ENCODE peak calls at places on chromosomes 7 and 10, in nine cellular contexts. One of them, this sample, is unnamed.

GRCh38 chr7:44048031-44048795 is 3.7 kb downstream of the DBNL start:
- DNase-seq in endothelial cell: no peak
- DNase-seq in psoas muscle: no peak
- DNase-seq in posterior vena cava: peak
- DNase-seq in fibroblast of the aortic adventitia: no peak
- DNase-seq in activated naive CD4-positive, alpha-beta T cell treated with anti-CD3 and anti-CD28 coated beads, Interleukin-2, amount 50 U/mL, for 72 hours: no peak
- DNase-seq in GM13977: no peak
- DNase-seq in neuronal stem cell: no peak
- DNase-seq in stromal cell of bone marrow: no peak
- DNase-seq in this sample: no peak

GRCh38 chr7:151254851-151255250 is 6.4 kb upstream of the SMARCD3 start:
- DNase-seq in endothelial cell: no peak
- DNase-seq in psoas muscle: no peak
- DNase-seq in posterior vena cava: no peak
- DNase-seq in fibroblast of the aortic adventitia: no peak
- DNase-seq in activated naive CD4-positive, alpha-beta T cell treated with anti-CD3 and anti-CD28 coated beads, Interleukin-2, amount 50 U/mL, for 72 hours: no peak
- DNase-seq in GM13977: no peak
- DNase-seq in neuronal stem cell: no peak
- DNase-seq in stromal cell of bone marrow: no peak
- DNase-seq in this sample: no peak

GRCh38 chr7:101862280-101863220 is 45.1 kb downstream of the CUX1 start:
- DNase-seq in endothelial cell: no peak
- DNase-seq in psoas muscle: peak
- DNase-seq in posterior vena cava: no peak
- DNase-seq in fibroblast of the aortic adventitia: no peak
- DNase-seq in activated naive CD4-positive, alpha-beta T cell treated with anti-CD3 and anti-CD28 coated beads, Interleukin-2, amount 50 U/mL, for 72 hours: no peak
- DNase-seq in GM13977: no peak
- DNase-seq in neuronal stem cell: no peak
- DNase-seq in stromal cell of bone marrow: no peak
- DNase-seq in this sample: no peak

GRCh38 chr7:18890134-18890533 is 227.3 kb downstream of the TWIST1 start:
- DNase-seq in endothelial cell: no peak
- DNase-seq in psoas muscle: no peak
- DNase-seq in posterior vena cava: no peak
- DNase-seq in fibroblast of the aortic adventitia: peak
- DNase-seq in activated naive CD4-positive, alpha-beta T cell treated with anti-CD3 and anti-CD28 coated beads, Interleukin-2, amount 50 U/mL, for 72 hours: no peak
- DNase-seq in GM13977: no peak
- DNase-seq in neuronal stem cell: no peak
- DNase-seq in stromal cell of bone marrow: peak
- DNase-seq in this sample: no peak

GRCh38 chr10:20105931-20106330 is 289.7 kb downstream of the PLXDC2 start:
- DNase-seq in endothelial cell: no peak
- DNase-seq in psoas muscle: no peak
- DNase-seq in posterior vena cava: no peak
- DNase-seq in fibroblast of the aortic adventitia: peak
- DNase-seq in activated naive CD4-positive, alpha-beta T cell treated with anti-CD3 and anti-CD28 coated beads, Interleukin-2, amount 50 U/mL, for 72 hours: no peak
- DNase-seq in GM13977: no peak
- DNase-seq in neuronal stem cell: no peak
- DNase-seq in stromal cell of bone marrow: no peak
- DNase-seq in this sample: no peak

GRCh38 chr7:142002179-142002578 is 6.5 kb downstream of the MGAM start:
- DNase-seq in endothelial cell: no peak
- DNase-seq in psoas muscle: no peak
- DNase-seq in posterior vena cava: no peak
- DNase-seq in fibroblast of the aortic adventitia: peak
- DNase-seq in activated naive CD4-positive, alpha-beta T cell treated with anti-CD3 and anti-CD28 coated beads, Interleukin-2, amount 50 U/mL, for 72 hours: no peak
- DNase-seq in GM13977: no peak
- DNase-seq in neuronal stem cell: no peak
- DNase-seq in stromal cell of bone marrow: no peak
- DNase-seq in this sample: no peak

GRCh38 chr10:128068398-128069285 is 57.6 kb downstream of the MKI67 start:
- DNase-seq in endothelial cell: no peak
- DNase-seq in psoas muscle: no peak
- DNase-seq in posterior vena cava: no peak
- DNase-seq in fibroblast of the aortic adventitia: no peak
- DNase-seq in activated naive CD4-positive, alpha-beta T cell treated with anti-CD3 and anti-CD28 coated beads, Interleukin-2, amount 50 U/mL, for 72 hours: no peak
- DNase-seq in GM13977: no peak
- DNase-seq in neuronal stem cell: no peak
- DNase-seq in stromal cell of bone marrow: no peak
- DNase-seq in this sample: peak

GRCh38 chr7:55246181-55246580 is 119.0 kb upstream of the LANCL2 start:
- DNase-seq in endothelial cell: no peak
- DNase-seq in psoas muscle: no peak
- DNase-seq in posterior vena cava: no peak
- DNase-seq in fibroblast of the aortic adventitia: peak
- DNase-seq in activated naive CD4-positive, alpha-beta T cell treated with anti-CD3 and anti-CD28 coated beads, Interleukin-2, amount 50 U/mL, for 72 hours: no peak
- DNase-seq in GM13977: no peak
- DNase-seq in neuronal stem cell: no peak
- DNase-seq in stromal cell of bone marrow: no peak
- DNase-seq in this sample: no peak

GRCh38 chr7:116195451-116195850 is 14.9 kb upstream of the TES start:
- DNase-seq in endothelial cell: no peak
- DNase-seq in psoas muscle: no peak
- DNase-seq in posterior vena cava: no peak
- DNase-seq in fibroblast of the aortic adventitia: peak
- DNase-seq in activated naive CD4-positive, alpha-beta T cell treated with anti-CD3 and anti-CD28 coated beads, Interleukin-2, amount 50 U/mL, for 72 hours: no peak
- DNase-seq in GM13977: no peak
- DNase-seq in neuronal stem cell: no peak
- DNase-seq in stromal cell of bone marrow: no peak
- DNase-seq in this sample: no peak

GRCh38 chr7:138935438-138936079 is 45.6 kb downstream of the KIAA1549 start:
- DNase-seq in endothelial cell: no peak
- DNase-seq in psoas muscle: peak
- DNase-seq in posterior vena cava: no peak
- DNase-seq in fibroblast of the aortic adventitia: peak
- DNase-seq in activated naive CD4-positive, alpha-beta T cell treated with anti-CD3 and anti-CD28 coated beads, Interleukin-2, amount 50 U/mL, for 72 hours: no peak
- DNase-seq in GM13977: no peak
- DNase-seq in neuronal stem cell: no peak
- DNase-seq in stromal cell of bone marrow: peak
- DNase-seq in this sample: no peak

GRCh38 chr7:104106106-104106505 is 101.7 kb downstream of the ORC5 start:
- DNase-seq in endothelial cell: no peak
- DNase-seq in psoas muscle: no peak
- DNase-seq in posterior vena cava: no peak
- DNase-seq in fibroblast of the aortic adventitia: peak
- DNase-seq in activated naive CD4-positive, alpha-beta T cell treated with anti-CD3 and anti-CD28 coated beads, Interleukin-2, amount 50 U/mL, for 72 hours: no peak
- DNase-seq in GM13977: no peak
- DNase-seq in neuronal stem cell: no peak
- DNase-seq in stromal cell of bone marrow: peak
- DNase-seq in this sample: no peak

GRCh38 chr7:100169147-100169850 is 882 bp upstream of the GAL3ST4 start:
- DNase-seq in endothelial cell: no peak
- DNase-seq in psoas muscle: no peak
- DNase-seq in posterior vena cava: peak
- DNase-seq in fibroblast of the aortic adventitia: no peak
- DNase-seq in activated naive CD4-positive, alpha-beta T cell treated with anti-CD3 and anti-CD28 coated beads, Interleukin-2, amount 50 U/mL, for 72 hours: peak
- DNase-seq in GM13977: peak
- DNase-seq in neuronal stem cell: no peak
- DNase-seq in stromal cell of bone marrow: no peak
- DNase-seq in this sample: no peak

GRCh38 chr7:141534757-141535737 is 16.2 kb upstream of the AGK start:
- DNase-seq in endothelial cell: no peak
- DNase-seq in psoas muscle: no peak
- DNase-seq in posterior vena cava: no peak
- DNase-seq in fibroblast of the aortic adventitia: no peak
- DNase-seq in activated naive CD4-positive, alpha-beta T cell treated with anti-CD3 and anti-CD28 coated beads, Interleukin-2, amount 50 U/mL, for 72 hours: no peak
- DNase-seq in GM13977: no peak
- DNase-seq in neuronal stem cell: no peak
- DNase-seq in stromal cell of bone marrow: no peak
- DNase-seq in this sample: no peak

GRCh38 chr7:158355456-158356065 is 232.1 kb downstream of the PTPRN2 start:
- DNase-seq in endothelial cell: no peak
- DNase-seq in psoas muscle: no peak
- DNase-seq in posterior vena cava: peak
- DNase-seq in fibroblast of the aortic adventitia: no peak
- DNase-seq in activated naive CD4-positive, alpha-beta T cell treated with anti-CD3 and anti-CD28 coated beads, Interleukin-2, amount 50 U/mL, for 72 hours: no peak
- DNase-seq in GM13977: no peak
- DNase-seq in neuronal stem cell: no peak
- DNase-seq in stromal cell of bone marrow: no peak
- DNase-seq in this sample: no peak

GRCh38 chr10:121405953-121406352 is 192.3 kb downstream of the FGFR2 start:
- DNase-seq in endothelial cell: no peak
- DNase-seq in psoas muscle: no peak
- DNase-seq in posterior vena cava: no peak
- DNase-seq in fibroblast of the aortic adventitia: no peak
- DNase-seq in activated naive CD4-positive, alpha-beta T cell treated with anti-CD3 and anti-CD28 coated beads, Interleukin-2, amount 50 U/mL, for 72 hours: no peak
- DNase-seq in GM13977: no peak
- DNase-seq in neuronal stem cell: no peak
- DNase-seq in stromal cell of bone marrow: no peak
- DNase-seq in this sample: no peak

GRCh38 chr10:92124524-92125168 is 166.2 kb downstream of the CPEB3 start:
- DNase-seq in endothelial cell: no peak
- DNase-seq in psoas muscle: no peak
- DNase-seq in posterior vena cava: no peak
- DNase-seq in fibroblast of the aortic adventitia: peak
- DNase-seq in activated naive CD4-positive, alpha-beta T cell treated with anti-CD3 and anti-CD28 coated beads, Interleukin-2, amount 50 U/mL, for 72 hours: no peak
- DNase-seq in GM13977: no peak
- DNase-seq in neuronal stem cell: no peak
- DNase-seq in stromal cell of bone marrow: peak
- DNase-seq in this sample: peak

GRCh38 chr7:18993933-18994668 is 123.3 kb downstream of the TWIST1 start:
- DNase-seq in endothelial cell: no peak
- DNase-seq in psoas muscle: no peak
- DNase-seq in posterior vena cava: no peak
- DNase-seq in fibroblast of the aortic adventitia: no peak
- DNase-seq in activated naive CD4-positive, alpha-beta T cell treated with anti-CD3 and anti-CD28 coated beads, Interleukin-2, amount 50 U/mL, for 72 hours: no peak
- DNase-seq in GM13977: no peak
- DNase-seq in neuronal stem cell: no peak
- DNase-seq in stromal cell of bone marrow: no peak
- DNase-seq in this sample: no peak

GRCh38 chr10:71269301-71270288 is 49.5 kb upstream of the SLC29A3 start:
- DNase-seq in endothelial cell: no peak
- DNase-seq in psoas muscle: no peak
- DNase-seq in posterior vena cava: no peak
- DNase-seq in fibroblast of the aortic adventitia: peak
- DNase-seq in activated naive CD4-positive, alpha-beta T cell treated with anti-CD3 and anti-CD28 coated beads, Interleukin-2, amount 50 U/mL, for 72 hours: no peak
- DNase-seq in GM13977: no peak
- DNase-seq in neuronal stem cell: peak
- DNase-seq in stromal cell of bone marrow: no peak
- DNase-seq in this sample: no peak

GRCh38 chr10:120824864-120825263 is 26.3 kb upstream of the WDR11 start:
- DNase-seq in endothelial cell: peak
- DNase-seq in psoas muscle: no peak
- DNase-seq in posterior vena cava: no peak
- DNase-seq in fibroblast of the aortic adventitia: no peak
- DNase-seq in activated naive CD4-positive, alpha-beta T cell treated with anti-CD3 and anti-CD28 coated beads, Interleukin-2, amount 50 U/mL, for 72 hours: peak
- DNase-seq in GM13977: peak
- DNase-seq in neuronal stem cell: peak
- DNase-seq in stromal cell of bone marrow: peak
- DNase-seq in this sample: peak

GRCh38 chr10:22737587-22737986 is 23.2 kb upstream of the PIP4K2A start:
- DNase-seq in endothelial cell: no peak
- DNase-seq in psoas muscle: peak
- DNase-seq in posterior vena cava: no peak
- DNase-seq in fibroblast of the aortic adventitia: peak
- DNase-seq in activated naive CD4-positive, alpha-beta T cell treated with anti-CD3 and anti-CD28 coated beads, Interleukin-2, amount 50 U/mL, for 72 hours: no peak
- DNase-seq in GM13977: no peak
- DNase-seq in neuronal stem cell: no peak
- DNase-seq in stromal cell of bone marrow: peak
- DNase-seq in this sample: no peak

GRCh38 chr10:129448539-129448938 is 18.5 kb upstream of the MGMT start:
- DNase-seq in endothelial cell: no peak
- DNase-seq in psoas muscle: no peak
- DNase-seq in posterior vena cava: no peak
- DNase-seq in fibroblast of the aortic adventitia: no peak
- DNase-seq in activated naive CD4-positive, alpha-beta T cell treated with anti-CD3 and anti-CD28 coated beads, Interleukin-2, amount 50 U/mL, for 72 hours: no peak
- DNase-seq in GM13977: no peak
- DNase-seq in neuronal stem cell: no peak
- DNase-seq in stromal cell of bone marrow: no peak
- DNase-seq in this sample: no peak

GRCh38 chr10:124522903-124523260 is 61.3 kb downstream of the LHPP start:
- DNase-seq in endothelial cell: no peak
- DNase-seq in psoas muscle: no peak
- DNase-seq in posterior vena cava: no peak
- DNase-seq in fibroblast of the aortic adventitia: no peak
- DNase-seq in activated naive CD4-positive, alpha-beta T cell treated with anti-CD3 and anti-CD28 coated beads, Interleukin-2, amount 50 U/mL, for 72 hours: no peak
- DNase-seq in GM13977: no peak
- DNase-seq in neuronal stem cell: no peak
- DNase-seq in stromal cell of bone marrow: no peak
- DNase-seq in this sample: peak

GRCh38 chr7:148697256-148697841 is 1.4 kb upstream of the CUL1 start:
- DNase-seq in endothelial cell: no peak
- DNase-seq in psoas muscle: peak
- DNase-seq in posterior vena cava: no peak
- DNase-seq in fibroblast of the aortic adventitia: peak
- DNase-seq in activated naive CD4-positive, alpha-beta T cell treated with anti-CD3 and anti-CD28 coated beads, Interleukin-2, amount 50 U/mL, for 72 hours: peak
- DNase-seq in GM13977: no peak
- DNase-seq in neuronal stem cell: no peak
- DNase-seq in stromal cell of bone marrow: no peak
- DNase-seq in this sample: no peak

GRCh38 chr10:80272793-80273522 is 16.5 kb downstream of the MAT1A start:
- DNase-seq in endothelial cell: no peak
- DNase-seq in psoas muscle: no peak
- DNase-seq in posterior vena cava: no peak
- DNase-seq in fibroblast of the aortic adventitia: peak
- DNase-seq in activated naive CD4-positive, alpha-beta T cell treated with anti-CD3 and anti-CD28 coated beads, Interleukin-2, amount 50 U/mL, for 72 hours: no peak
- DNase-seq in GM13977: no peak
- DNase-seq in neuronal stem cell: no peak
- DNase-seq in stromal cell of bone marrow: no peak
- DNase-seq in this sample: peak

GRCh38 chr10:11157292-11158052 is 139.8 kb downstream of the CELF2 start:
- DNase-seq in endothelial cell: no peak
- DNase-seq in psoas muscle: no peak
- DNase-seq in posterior vena cava: no peak
- DNase-seq in fibroblast of the aortic adventitia: no peak
- DNase-seq in activated naive CD4-positive, alpha-beta T cell treated with anti-CD3 and anti-CD28 coated beads, Interleukin-2, amount 50 U/mL, for 72 hours: no peak
- DNase-seq in GM13977: no peak
- DNase-seq in neuronal stem cell: no peak
- DNase-seq in stromal cell of bone marrow: no peak
- DNase-seq in this sample: no peak

GRCh38 chr7:27346531-27347260 is 104.1 kb downstream of the EVX1 start:
- DNase-seq in endothelial cell: no peak
- DNase-seq in psoas muscle: peak
- DNase-seq in posterior vena cava: no peak
- DNase-seq in fibroblast of the aortic adventitia: peak
- DNase-seq in activated naive CD4-positive, alpha-beta T cell treated with anti-CD3 and anti-CD28 coated beads, Interleukin-2, amount 50 U/mL, for 72 hours: no peak
- DNase-seq in GM13977: no peak
- DNase-seq in neuronal stem cell: no peak
- DNase-seq in stromal cell of bone marrow: peak
- DNase-seq in this sample: peak

GRCh38 chr10:133039107-133039822 is 48.5 kb upstream of the ADGRA1 start:
- DNase-seq in endothelial cell: no peak
- DNase-seq in psoas muscle: no peak
- DNase-seq in posterior vena cava: no peak
- DNase-seq in fibroblast of the aortic adventitia: no peak
- DNase-seq in activated naive CD4-positive, alpha-beta T cell treated with anti-CD3 and anti-CD28 coated beads, Interleukin-2, amount 50 U/mL, for 72 hours: no peak
- DNase-seq in GM13977: no peak
- DNase-seq in neuronal stem cell: no peak
- DNase-seq in stromal cell of bone marrow: no peak
- DNase-seq in this sample: no peak

GRCh38 chr10:43375401-43376020 is 4.1 kb downstream of the FXYD4 start:
- DNase-seq in endothelial cell: no peak
- DNase-seq in psoas muscle: no peak
- DNase-seq in posterior vena cava: peak
- DNase-seq in fibroblast of the aortic adventitia: no peak
- DNase-seq in activated naive CD4-positive, alpha-beta T cell treated with anti-CD3 and anti-CD28 coated beads, Interleukin-2, amount 50 U/mL, for 72 hours: no peak
- DNase-seq in GM13977: no peak
- DNase-seq in neuronal stem cell: no peak
- DNase-seq in stromal cell of bone marrow: no peak
- DNase-seq in this sample: no peak

GRCh38 chr10:1004294-1004693 is 16.1 kb downstream of the GTPBP4 start:
- DNase-seq in endothelial cell: no peak
- DNase-seq in psoas muscle: no peak
- DNase-seq in posterior vena cava: no peak
- DNase-seq in fibroblast of the aortic adventitia: no peak
- DNase-seq in activated naive CD4-positive, alpha-beta T cell treated with anti-CD3 and anti-CD28 coated beads, Interleukin-2, amount 50 U/mL, for 72 hours: no peak
- DNase-seq in GM13977: no peak
- DNase-seq in neuronal stem cell: no peak
- DNase-seq in stromal cell of bone marrow: no peak
- DNase-seq in this sample: no peak

GRCh38 chr7:118046086-118046485 is 137.9 kb upstream of the LSM8 start:
- DNase-seq in endothelial cell: no peak
- DNase-seq in psoas muscle: no peak
- DNase-seq in posterior vena cava: no peak
- DNase-seq in fibroblast of the aortic adventitia: no peak
- DNase-seq in activated naive CD4-positive, alpha-beta T cell treated with anti-CD3 and anti-CD28 coated beads, Interleukin-2, amount 50 U/mL, for 72 hours: no peak
- DNase-seq in GM13977: no peak
- DNase-seq in neuronal stem cell: no peak
- DNase-seq in stromal cell of bone marrow: no peak
- DNase-seq in this sample: no peak

GRCh38 chr10:71359364-71360046 is 37.2 kb upstream of the CDH23 start:
- DNase-seq in endothelial cell: no peak
- DNase-seq in psoas muscle: peak
- DNase-seq in posterior vena cava: no peak
- DNase-seq in fibroblast of the aortic adventitia: peak
- DNase-seq in activated naive CD4-positive, alpha-beta T cell treated with anti-CD3 and anti-CD28 coated beads, Interleukin-2, amount 50 U/mL, for 72 hours: no peak
- DNase-seq in GM13977: peak
- DNase-seq in neuronal stem cell: no peak
- DNase-seq in stromal cell of bone marrow: no peak
- DNase-seq in this sample: no peak

This sample was measured in left colon.